ENCODE peak calls at places on chromosomes 11 and 22, in eight cellular contexts. H, D, E, J, T, Z, G and K are unnamed samples.

GRCh38 chr11:73999581-74000306 is 9.1 kb downstream of the UCP3 start:
- DNase-seq in G (peak; percentile 44), Z (no peak), D (no peak), J (no peak), H (no peak), E (no peak), T (no peak), K (no peak)

GRCh38 chr11:68959465-68960298 is 21.1 kb downstream of the MRGPRD start:
- DNase-seq in H (no peak), J (no peak), D (no peak), Z (no peak), E (no peak), G (peak; percentile 64), T (no peak), K (no peak)

GRCh38 chr11:70466154-70466553 is 67.8 kb downstream of the CTTN start:
- DNase-seq in E (no peak), H (no peak), T (no peak), Z (peak; percentile 53), G (peak; percentile 56), D (no peak), J (peak; percentile 52), K (peak; percentile 50)

GRCh38 chr11:121929581-121929980 is 186.4 kb downstream of the BLID start:
- DNase-seq in Z (peak; percentile 76), T (no peak), D (no peak), G (no peak), J (peak; percentile 65), H (no peak), E (no peak), K (no peak)

GRCh38 chr11:119205080-119205479 is 1.1 kb upstream of the CBL start:
- DNase-seq in T (no peak), H (no peak), J (no peak), E (peak; percentile 47), Z (no peak), D (no peak), G (peak; percentile 87), K (no peak)

GRCh38 chr22:37817705-37818311 is 5.4 kb upstream of the GALR3 start:
- DNase-seq in J (peak; percentile 94), T (peak; percentile 40), E (peak; percentile 93), G (peak; percentile 94), D (peak; percentile 96), H (peak; percentile 76), Z (peak; percentile 72), K (peak; percentile 90)

GRCh38 chr11:67381244-67381972 is 8.0 kb upstream of the CLCF1 start:
- DNase-seq in Z (no peak), T (no peak), D (no peak), J (no peak), E (peak; percentile 26), G (no peak), H (no peak), K (no peak)

GRCh38 chr11:61448552-61448927 is 18.6 kb downstream of the SDHAF2 start:
- DNase-seq in G (no peak), D (no peak), E (no peak), T (no peak), H (no peak), Z (no peak), J (no peak), K (no peak)

GRCh38 chr22:42922374-42923177 is 65.5 kb upstream of the ARFGAP3 start:
- DNase-seq in T (no peak), H (no peak), Z (no peak), G (peak; percentile 76), J (no peak), D (no peak), E (peak; percentile 15), K (no peak)

GRCh38 chr11:34339149-34340064 is 18.4 kb downstream of the ABTB2 start:
- DNase-seq in E (no peak), H (no peak), T (no peak), J (no peak), Z (peak; percentile 53), G (no peak), D (no peak), K (no peak)

GRCh38 chr11:14386895-14387480 is 28.0 kb upstream of the RRAS2 start:
- DNase-seq in H (no peak), T (peak; percentile 40), E (no peak), D (no peak), Z (peak; percentile 73), J (peak; percentile 72), G (no peak), K (no peak)

GRCh38 chr11:133230446-133230845 is 301.9 kb downstream of the OPCML start:
- DNase-seq in Z (no peak), E (peak; percentile 28), G (no peak), J (no peak), D (no peak), T (no peak), H (no peak), K (no peak)

GRCh38 chr22:25546751-25547150 is 17.7 kb upstream of the GRK3 start:
- DNase-seq in J (peak; percentile 93), Z (peak; percentile 56), H (no peak), G (no peak), T (no peak), E (no peak), D (no peak), K (no peak)

GRCh38 chr22:31753005-31753633 is 700 bp upstream of the DEPDC5 start:
- DNase-seq in H (no peak), Z (no peak), D (peak; percentile 54), E (peak; percentile 55), T (no peak), J (peak; percentile 97), G (peak; percentile 89), K (no peak)

GRCh38 chr22:41535244-41535643 is 9.0 kb downstream of the POLR3H start:
- DNase-seq in T (no peak), D (no peak), G (no peak), E (no peak), H (no peak), J (peak; percentile 81), Z (peak; percentile 34), K (no peak)

GRCh38 chr22:43827336-43827735 is 15.2 kb upstream of the EFCAB6 start:
- DNase-seq in E (no peak), Z (no peak), D (no peak), T (no peak), H (no peak), J (no peak), G (no peak), K (no peak)

GRCh38 chr11:37061426-37061825 is 463.4 kb upstream of the RAG2 start:
- DNase-seq in E (no peak), D (no peak), J (peak; percentile 61), T (no peak), H (no peak), G (no peak), Z (no peak), K (no peak)

GRCh38 chr11:70509476-70509875 is 111.1 kb downstream of the CTTN start:
- DNase-seq in Z (no peak), J (no peak), T (no peak), D (no peak), H (no peak), G (peak; percentile 56), E (peak; percentile 4), K (no peak)

GRCh38 chr11:77558380-77558779 is 31.4 kb upstream of the AQP11 start:
- DNase-seq in T (no peak), G (no peak), D (no peak), H (no peak), Z (peak; percentile 26), J (peak; percentile 66), E (no peak), K (no peak)

GRCh38 chr22:40764743-40765441 is 54.3 kb downstream of the SLC25A17 start:
- DNase-seq in H (no peak), J (no peak), D (no peak), T (no peak), E (no peak), Z (no peak), G (no peak), K (no peak)

GRCh38 chr22:35212996-35213395 is 44.3 kb upstream of the HMGXB4 start:
- DNase-seq in H (no peak), T (no peak), J (peak; percentile 12), D (no peak), E (no peak), G (no peak), Z (no peak), K (no peak)

GRCh38 chr11:112785104-112785503 is 176.1 kb upstream of the NCAM1 start:
- DNase-seq in T (no peak), H (no peak), Z (peak; percentile 45), D (no peak), G (no peak), E (no peak), J (no peak), K (peak; percentile 70)

GRCh38 chr11:8040921-8041285 is 40.1 kb upstream of the TUB start:
- DNase-seq in Z (no peak), E (no peak), D (no peak), H (no peak), T (no peak), G (peak; percentile 23), J (peak; percentile 24), K (peak; percentile 3)

GRCh38 chr11:65224939-65225283 is 36.9 kb upstream of the POLA2 start:
- DNase-seq in D (no peak), T (no peak), H (no peak), J (peak; percentile 94), Z (peak; percentile 75), G (no peak), E (no peak), K (no peak)